ENCODE peak calls at places on chromosomes 3 and 15, in four cellular contexts. One of them, this sample, is unnamed.

GRCh38 chr15:40313531-40314398 is 6.0 kb upstream of the PLCB2 start:
- DNase-seq in AG04450: no peak
- DNase-seq in AG10803: peak
- DNase-seq in transverse colon: peak
- DNase-seq in this sample: no peak

GRCh38 chr15:39789736-39790135 is 7.1 kb upstream of the FSIP1 start:
- DNase-seq in AG04450: no peak
- DNase-seq in transverse colon: no peak
- DNase-seq in AG10803: peak
- DNase-seq in this sample: peak

GRCh38 chr3:157542711-157543485 is 39.7 kb upstream of the VEPH1 start:
- DNase-seq in AG04450: peak
- DNase-seq in AG10803: peak
- DNase-seq in transverse colon: peak
- DNase-seq in this sample: peak

GRCh38 chr3:183653209-183654064 is 18.0 kb downstream of the KLHL24 start:
- DNase-seq in AG04450: no peak
- DNase-seq in transverse colon: no peak
- DNase-seq in AG10803: no peak
- DNase-seq in this sample: peak

GRCh38 chr3:78900426-78900825 is 867.4 kb downstream of the ROBO1 start:
- DNase-seq in AG04450: no peak
- DNase-seq in AG10803: peak
- DNase-seq in transverse colon: no peak
- DNase-seq in this sample: no peak

GRCh38 chr3:11050666-11051323 is 58.2 kb downstream of the SLC6A1 start:
- DNase-seq in transverse colon: no peak
- DNase-seq in AG04450: no peak
- DNase-seq in AG10803: no peak
- DNase-seq in this sample: no peak

GRCh38 chr15:70100495-70101331 is 3.0 kb upstream of the TLE3 start:
- DNase-seq in AG10803: no peak
- DNase-seq in transverse colon: peak
- DNase-seq in AG04450: no peak
- DNase-seq in this sample: peak

GRCh38 chr15:99224815-99225214 is 24.6 kb downstream of the TTC23 start:
- DNase-seq in AG04450: no peak
- DNase-seq in transverse colon: no peak
- DNase-seq in AG10803: no peak
- DNase-seq in this sample: no peak

GRCh38 chr3:21310176-21310575 is 440.8 kb downstream of the ZNF385D start:
- DNase-seq in AG10803: no peak
- DNase-seq in transverse colon: no peak
- DNase-seq in AG04450: no peak
- DNase-seq in this sample: no peak

GRCh38 chr15:83612226-83612625 is 41.7 kb upstream of the ADAMTSL3 start:
- DNase-seq in AG10803: no peak
- DNase-seq in transverse colon: no peak
- DNase-seq in AG04450: no peak
- DNase-seq in this sample: no peak

GRCh38 chr3:22980346-22980745 is 222.8 kb upstream of the UBE2E2 start:
- DNase-seq in AG04450: no peak
- DNase-seq in AG10803: no peak
- DNase-seq in transverse colon: no peak
- DNase-seq in this sample: peak

GRCh38 chr3:111617912-111618601 is 22.9 kb upstream of the ZBED2 start:
- DNase-seq in transverse colon: no peak
- DNase-seq in AG04450: no peak
- DNase-seq in AG10803: no peak
- DNase-seq in this sample: no peak

GRCh38 chr3:155462672-155463071 is 169.2 kb upstream of the STRIT1 start:
- DNase-seq in AG10803: no peak
- DNase-seq in AG04450: no peak
- DNase-seq in transverse colon: no peak
- DNase-seq in this sample: no peak

GRCh38 chr15:43410572-43411214 is 39.8 kb downstream of the TUBGCP4 start:
- DNase-seq in transverse colon: no peak
- DNase-seq in AG10803: peak
- DNase-seq in AG04450: no peak
- DNase-seq in this sample: peak

GRCh38 chr3:69746119-69746518 is 6.9 kb downstream of the MITF start:
- DNase-seq in transverse colon: no peak
- DNase-seq in AG04450: peak
- DNase-seq in AG10803: no peak
- DNase-seq in this sample: peak

GRCh38 chr3:142448424-142448823 is 587 bp upstream of the XRN1 start:
- DNase-seq in transverse colon: no peak
- DNase-seq in AG10803: peak
- DNase-seq in AG04450: no peak
- DNase-seq in this sample: no peak
- H3K4me3 ChIP-seq in transverse colon: peak
- H3K4me3 ChIP-seq in AG10803: peak
- H3K4me3 ChIP-seq in AG04450: peak
- H3K4me3 ChIP-seq in this sample: peak

GRCh38 chr3:87900061-87900460 is 158.7 kb downstream of the CGGBP1 start:
- DNase-seq in transverse colon: no peak
- DNase-seq in AG04450: no peak
- DNase-seq in AG10803: no peak
- DNase-seq in this sample: no peak
- TF ChIP-seq CTCF in transverse colon: peak
- TF ChIP-seq CTCF in AG04450: no peak
- TF ChIP-seq CTCF in AG10803: peak
- TF ChIP-seq CTCF in this sample: no peak

GRCh38 chr15:76336254-76337046 is at the start of gene ISL2:
- DNase-seq in transverse colon: peak
- DNase-seq in AG04450: peak
- DNase-seq in AG10803: peak
- DNase-seq in this sample: peak

GRCh38 chr15:76338555-76339301 is 2.2 kb downstream of the ISL2 start:
- DNase-seq in AG10803: no peak
- DNase-seq in AG04450: no peak
- DNase-seq in transverse colon: no peak
- DNase-seq in this sample: no peak

GRCh38 chr15:76337739-76338554 is 1.4 kb downstream of the ISL2 start:
- DNase-seq in AG10803: no peak
- DNase-seq in transverse colon: peak
- DNase-seq in AG04450: no peak
- DNase-seq in this sample: no peak

GRCh38 chr15:76335851-76336253 is 721 bp upstream of the ISL2 start:
- DNase-seq in AG10803: no peak
- DNase-seq in AG04450: no peak
- DNase-seq in transverse colon: no peak
- DNase-seq in this sample: peak

GRCh38 chr15:76337047-76337738 is 620 bp downstream of the ISL2 start:
- DNase-seq in AG04450: no peak
- DNase-seq in transverse colon: peak
- DNase-seq in AG10803: peak
- DNase-seq in this sample: peak
- H3K4me3 ChIP-seq in AG04450: peak
- H3K4me3 ChIP-seq in transverse colon: no peak
- H3K4me3 ChIP-seq in AG10803: peak
- H3K4me3 ChIP-seq in this sample: peak

DNA sequence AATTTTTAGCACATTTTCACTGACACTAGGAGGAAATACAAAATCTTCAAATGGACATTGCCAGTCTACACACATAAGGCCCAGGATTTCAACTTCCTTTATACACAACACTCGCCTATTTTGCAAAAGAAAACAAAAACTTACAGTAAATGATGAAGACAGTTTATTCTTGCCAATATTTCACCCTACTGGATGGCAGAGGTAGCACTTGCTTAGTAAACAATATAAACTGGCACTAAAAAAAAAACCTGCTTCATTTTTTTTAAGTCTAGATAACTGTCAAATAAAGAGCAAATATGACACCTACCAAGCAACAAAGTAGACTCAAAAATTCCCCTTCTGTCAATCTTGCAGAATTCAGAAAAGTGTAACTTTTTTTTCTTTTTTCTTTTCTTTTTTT is 204.0 kb downstream of the VPS13C start:
- DNase-seq in transverse colon: no peak
- DNase-seq in AG04450: no peak
- DNase-seq in AG10803: no peak
- DNase-seq in this sample: no peak
- TF ChIP-seq CTCF in transverse colon: no peak
- TF ChIP-seq CTCF in AG04450: no peak
- TF ChIP-seq CTCF in AG10803: peak
- TF ChIP-seq CTCF in this sample: no peak

GRCh38 chr3:97872209-97873042 is 50.6 kb downstream of the CRYBG3 start:
- DNase-seq in AG04450: peak
- DNase-seq in transverse colon: no peak
- DNase-seq in AG10803: peak
- DNase-seq in this sample: peak
- H3K4me3 ChIP-seq in AG04450: peak
- H3K4me3 ChIP-seq in transverse colon: no peak
- H3K4me3 ChIP-seq in AG10803: no peak
- H3K4me3 ChIP-seq in this sample: no peak

GRCh38 chr15:96217983-96218382 is 112.5 kb upstream of the NR2F2 start:
- DNase-seq in AG10803: no peak
- DNase-seq in AG04450: no peak
- DNase-seq in transverse colon: no peak
- DNase-seq in this sample: no peak

GRCh38 chr15:96207377-96208006 is 123.0 kb upstream of the NR2F2 start:
- DNase-seq in transverse colon: no peak
- DNase-seq in AG04450: no peak
- DNase-seq in AG10803: no peak
- DNase-seq in this sample: no peak

GRCh38 chr15:96209285-96209735 is 121.2 kb upstream of the NR2F2 start:
- DNase-seq in AG04450: no peak
- DNase-seq in AG10803: no peak
- DNase-seq in transverse colon: no peak
- DNase-seq in this sample: no peak

GRCh38 chr15:96213896-96214295 is 116.6 kb upstream of the NR2F2 start:
- DNase-seq in transverse colon: no peak
- DNase-seq in AG04450: no peak
- DNase-seq in AG10803: no peak
- DNase-seq in this sample: no peak

GRCh38 chr15:96213045-96213444 is 117.5 kb upstream of the NR2F2 start:
- DNase-seq in transverse colon: no peak
- DNase-seq in AG10803: no peak
- DNase-seq in AG04450: no peak
- DNase-seq in this sample: no peak
- TF ChIP-seq CTCF in transverse colon: no peak
- TF ChIP-seq CTCF in AG10803: no peak
- TF ChIP-seq CTCF in AG04450: no peak
- TF ChIP-seq CTCF in this sample: no peak

GRCh38 chr3:170154569-170155143 is 26.9 kb downstream of the PHC3 start:
- DNase-seq in transverse colon: no peak
- DNase-seq in AG04450: no peak
- DNase-seq in AG10803: no peak
- DNase-seq in this sample: no peak
- H3K4me3 ChIP-seq in transverse colon: no peak
- H3K4me3 ChIP-seq in AG04450: no peak
- H3K4me3 ChIP-seq in AG10803: no peak
- H3K4me3 ChIP-seq in this sample: no peak

GRCh38 chr3:52536369-52537164 is at the start of gene UQCC5:
- DNase-seq in transverse colon: peak
- DNase-seq in AG04450: peak
- DNase-seq in AG10803: peak
- DNase-seq in this sample: peak
- TF ChIP-seq CTCF in transverse colon: no peak
- TF ChIP-seq CTCF in AG04450: no peak
- TF ChIP-seq CTCF in AG10803: no peak
- TF ChIP-seq CTCF in this sample: no peak

DNA sequence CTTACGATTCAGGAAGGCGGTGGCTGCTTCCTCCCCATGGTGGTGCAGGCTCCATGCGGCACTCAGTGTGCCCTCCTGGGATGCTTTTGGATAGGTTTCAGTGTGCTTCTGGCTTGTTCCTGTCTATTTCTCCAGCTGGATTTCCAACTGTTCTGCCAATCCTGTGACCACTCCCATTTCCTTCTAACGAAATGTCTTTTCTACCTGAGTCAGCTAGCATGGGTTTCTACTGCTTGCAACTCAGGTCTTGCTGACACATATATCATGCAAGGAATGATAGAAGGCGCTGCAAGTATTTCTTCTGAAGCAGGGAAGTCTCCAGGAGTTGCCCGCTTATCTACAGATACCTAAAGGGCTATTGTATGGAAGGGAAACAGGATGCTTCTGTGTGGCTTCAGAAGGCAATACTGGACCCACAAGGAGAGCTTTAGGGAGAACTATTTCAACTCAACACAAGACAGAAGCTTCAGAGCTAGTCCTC is 244.4 kb downstream of the OPA1 start:
- DNase-seq in AG10803: no peak
- DNase-seq in AG04450: no peak
- DNase-seq in transverse colon: no peak
- DNase-seq in this sample: no peak
- H3K4me3 ChIP-seq in AG10803: no peak
- H3K4me3 ChIP-seq in AG04450: no peak
- H3K4me3 ChIP-seq in transverse colon: no peak
- H3K4me3 ChIP-seq in this sample: no peak